ENCODE peak calls at places on chromosome 16, in eight cellular contexts. O is Caki2; N is nucleus accumbens; C is effector memory CD4-positive, alpha-beta T cell; M is upper lobe of left lung; X is NCI-H1048; A is SW 1271; F is HS-5. D is an unnamed sample.

GRCh38 chr16:6611535-6611934 is 721.1 kb upstream of the RBFOX1 start:
- DNase-seq in O (no peak), N (no peak), C (no peak), M (no peak), X (no peak), A (no peak), F (no peak), D (no peak)

GRCh38 chr16:85133290-85133599 is 21.0 kb upstream of the CIBAR2 start:
- DNase-seq in O (no peak), N (no peak), C (no peak), M (no peak), X (no peak), A (no peak), F (no peak), D (no peak)

GRCh38 chr16:87552772-87553171 is 49.5 kb upstream of the JPH3 start:
- DNase-seq in O (peak), N (no peak), C (no peak), M (no peak), X (no peak), A (no peak), F (no peak), D (no peak)

GRCh38 chr16:83878838-83879237 is 20.1 kb upstream of the MLYCD start:
- DNase-seq in O (peak), N (no peak), C (no peak), M (no peak), X (no peak), A (no peak), F (no peak), D (peak)

GRCh38 chr16:81720973-81721907 is 57.9 kb upstream of the PLCG2 start:
- DNase-seq in O (no peak), N (no peak), C (no peak), M (no peak), X (no peak), A (no peak), F (no peak), D (no peak)

GRCh38 chr16:85514601-85515318 is 98.4 kb upstream of the GSE1 start:
- DNase-seq in O (peak), N (no peak), C (no peak), M (peak), X (no peak), A (no peak), F (peak), D (peak)

GRCh38 chr16:59597269-59597668 is 863.2 kb upstream of the GOT2 start:
- DNase-seq in O (no peak), N (no peak), C (no peak), M (no peak), X (no peak), A (no peak), F (no peak), D (no peak)

GRCh38 chr16:1550061-1550460 is 16.6 kb downstream of the TMEM204 start:
- DNase-seq in O (no peak), N (no peak), C (no peak), M (no peak), X (no peak), A (no peak), F (no peak), D (no peak)

GRCh38 chr16:30437511-30438046 is 7.7 kb upstream of the DCTPP1 start:
- DNase-seq in O (no peak), N (no peak), C (no peak), M (peak), X (no peak), A (no peak), F (no peak), D (no peak)

GRCh38 chr16:5326395-5326794 is 228.8 kb upstream of the EEF2KMT start:
- DNase-seq in O (no peak), N (no peak), C (no peak), M (no peak), X (no peak), A (no peak), F (no peak), D (no peak)

GRCh38 chr16:57601801-57602478 is 26.5 kb upstream of the ADGRG1 start:
- DNase-seq in O (no peak), N (no peak), C (no peak), M (no peak), X (no peak), A (no peak), F (no peak), D (no peak)

GRCh38 chr16:86052926-86053325 is 154.0 kb downstream of the IRF8 start:
- DNase-seq in O (no peak), N (no peak), C (no peak), M (no peak), X (no peak), A (no peak), F (no peak), D (no peak)

GRCh38 chr16:58543685-58544084 is 28.4 kb downstream of the SETD6 start:
- DNase-seq in O (no peak), N (no peak), C (no peak), M (no peak), X (no peak), A (no peak), F (no peak), D (no peak)

GRCh38 chr16:14302399-14303181 is 231.5 kb downstream of the MRTFB start:
- DNase-seq in O (no peak), N (no peak), C (no peak), M (no peak), X (no peak), A (no peak), F (no peak), D (no peak)

GRCh38 chr16:14098081-14098480 is 27.0 kb downstream of the MRTFB start:
- DNase-seq in O (no peak), N (no peak), C (no peak), M (no peak), X (no peak), A (no peak), F (peak), D (no peak)

GRCh38 chr16:30533146-30533522 is 1.5 kb downstream of the ZNF747 start:
- DNase-seq in O (no peak), N (no peak), C (no peak), M (no peak), X (no peak), A (no peak), F (no peak), D (no peak)

GRCh38 chr16:22664561-22664997 is 149.4 kb upstream of the HS3ST2 start:
- DNase-seq in O (no peak), N (no peak), C (no peak), M (no peak), X (no peak), A (no peak), F (no peak), D (no peak)